ENCODE peak calls at places on chromosomes 3 and 15, in nine cellular contexts. S is stomach, F is HepG2, T is H54, P is uterus, M is GM12891, B is IMR-90, O is A549, R is HCT116. E is an unnamed sample.

GRCh38 chr3:45779746-45780735 is 16.3 kb downstream of the SLC6A20 start:
- DNase-seq in O (no peak), R (no peak), F (no peak), P (no peak), S (peak; percentile 32), T (no peak), M (no peak), B (no peak), E (no peak)

GRCh38 chr15:22839046-22839705 is 710 bp downstream of the NIPA2 start:
- DNase-seq in F (no peak), P (no peak), S (no peak), R (no peak), B (no peak), M (no peak), O (no peak), T (no peak), E (peak; percentile 56)

GRCh38 chr15:67373971-67374370 is 119.4 kb downstream of the IQCH start:
- DNase-seq in T (no peak), F (no peak), P (no peak), M (no peak), B (no peak), S (no peak), R (no peak), O (no peak), E (no peak)

GRCh38 chr3:138916824-138917223 is 30.1 kb downstream of the FOXL2 start:
- DNase-seq in R (no peak), M (no peak), O (no peak), T (peak; percentile 50), B (no peak), F (no peak), P (no peak), S (peak; percentile 87), E (no peak)

GRCh38 chr15:21261396-21261964 is 178.8 kb downstream of the POTEB3 start:
- DNase-seq in M (no peak), B (no peak), P (peak; percentile 19), S (no peak), R (no peak), F (no peak), O (peak; percentile 0), T (no peak), E (no peak)

GRCh38 chr3:117165611-117166051 is 456.1 kb downstream of the TUSC7 start:
- DNase-seq in T (no peak), P (no peak), R (no peak), F (no peak), M (no peak), B (peak; percentile 56), S (no peak), O (peak; percentile 2), E (no peak)

GRCh38 chr3:71652786-71653419 is 69.4 kb upstream of the FOXP1 start:
- DNase-seq in O (peak; percentile 38), S (peak; percentile 65), F (peak; percentile 50), R (peak; percentile 4), B (peak; percentile 72), M (no peak), P (no peak), T (peak; percentile 28), E (peak; percentile 37)

GRCh38 chr3:47523310-47524073 is 10.0 kb upstream of the ELP6 start:
- DNase-seq in O (no peak), R (no peak), P (no peak), T (no peak), F (no peak), B (no peak), M (no peak), S (no peak), E (no peak)

GRCh38 chr3:11718582-11719405 is 75.1 kb upstream of the VGLL4 start:
- DNase-seq in B (peak; percentile 57), S (peak; percentile 69), T (peak; percentile 68), P (peak; percentile 47), O (peak; percentile 58), M (peak; percentile 32), R (peak; percentile 26), F (peak; percentile 23), E (peak; percentile 32)
- TF ChIP-seq POLR2A in B (no peak), S (no peak), T (peak; percentile 19), P (no peak), O (peak; percentile 27), M (no peak), R (no peak), F (no peak), E (no peak)

DNA sequence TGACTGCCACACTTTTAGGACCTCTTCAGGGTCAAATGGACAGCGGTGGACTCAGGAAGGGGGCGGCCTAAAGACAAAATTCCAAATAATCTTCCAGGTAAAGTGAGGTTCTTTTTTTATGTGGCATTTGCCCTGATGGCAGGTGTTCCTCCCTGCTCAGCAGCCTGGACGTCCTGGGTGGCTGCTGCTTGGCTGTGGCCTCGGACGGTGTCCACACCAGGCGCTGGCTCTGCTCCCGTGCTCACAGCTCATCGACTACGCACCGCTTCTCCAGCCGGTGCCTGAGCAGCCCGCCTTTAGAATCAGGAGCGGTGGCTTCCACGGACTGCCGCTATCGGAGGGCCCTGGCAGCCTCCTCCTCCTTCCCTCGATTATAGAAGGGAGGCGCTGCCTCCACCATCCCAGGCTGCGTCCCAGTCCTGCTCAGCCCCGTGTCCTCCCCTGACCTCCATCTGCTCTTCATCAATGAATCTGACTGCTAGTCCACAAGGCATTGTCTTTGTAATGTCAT is 41.9 kb downstream of the PCSK6 start:
- DNase-seq in M (no peak), R (no peak), S (peak; percentile 21), P (no peak), F (no peak), B (no peak), T (no peak), O (no peak), E (no peak)
- TF ChIP-seq POLR2A in M (no peak), R (no peak), S (no peak), P (no peak), F (no peak), B (no peak), T (no peak), O (no peak), E (no peak)

GRCh38 chr15:95995375-95996168 is 334.9 kb upstream of the NR2F2 start:
- DNase-seq in S (no peak), O (no peak), P (no peak), T (no peak), R (no peak), M (no peak), F (no peak), B (peak; percentile 47), E (no peak)

GRCh38 chr15:95996494-95996893 is 334.0 kb upstream of the NR2F2 start:
- DNase-seq in R (no peak), P (no peak), T (no peak), B (no peak), S (no peak), M (no peak), O (no peak), F (no peak), E (no peak)

GRCh38 chr15:95990833-95991232 is 339.7 kb upstream of the NR2F2 start:
- DNase-seq in S (no peak), R (no peak), P (no peak), B (no peak), F (no peak), O (no peak), T (no peak), M (no peak), E (no peak)

GRCh38 chr15:95998935-95999334 is 331.6 kb upstream of the NR2F2 start:
- DNase-seq in S (no peak), F (no peak), M (no peak), O (no peak), T (no peak), R (no peak), B (no peak), P (no peak), E (no peak)

GRCh38 chr15:95994418-95994817 is 336.1 kb upstream of the NR2F2 start:
- DNase-seq in T (peak; percentile 4), R (no peak), S (no peak), O (no peak), B (peak; percentile 82), F (no peak), M (no peak), P (no peak), E (no peak)
- TF ChIP-seq POLR2A in T (no peak), R (no peak), S (no peak), O (no peak), B (no peak), F (no peak), M (no peak), P (no peak), E (no peak)

DNA sequence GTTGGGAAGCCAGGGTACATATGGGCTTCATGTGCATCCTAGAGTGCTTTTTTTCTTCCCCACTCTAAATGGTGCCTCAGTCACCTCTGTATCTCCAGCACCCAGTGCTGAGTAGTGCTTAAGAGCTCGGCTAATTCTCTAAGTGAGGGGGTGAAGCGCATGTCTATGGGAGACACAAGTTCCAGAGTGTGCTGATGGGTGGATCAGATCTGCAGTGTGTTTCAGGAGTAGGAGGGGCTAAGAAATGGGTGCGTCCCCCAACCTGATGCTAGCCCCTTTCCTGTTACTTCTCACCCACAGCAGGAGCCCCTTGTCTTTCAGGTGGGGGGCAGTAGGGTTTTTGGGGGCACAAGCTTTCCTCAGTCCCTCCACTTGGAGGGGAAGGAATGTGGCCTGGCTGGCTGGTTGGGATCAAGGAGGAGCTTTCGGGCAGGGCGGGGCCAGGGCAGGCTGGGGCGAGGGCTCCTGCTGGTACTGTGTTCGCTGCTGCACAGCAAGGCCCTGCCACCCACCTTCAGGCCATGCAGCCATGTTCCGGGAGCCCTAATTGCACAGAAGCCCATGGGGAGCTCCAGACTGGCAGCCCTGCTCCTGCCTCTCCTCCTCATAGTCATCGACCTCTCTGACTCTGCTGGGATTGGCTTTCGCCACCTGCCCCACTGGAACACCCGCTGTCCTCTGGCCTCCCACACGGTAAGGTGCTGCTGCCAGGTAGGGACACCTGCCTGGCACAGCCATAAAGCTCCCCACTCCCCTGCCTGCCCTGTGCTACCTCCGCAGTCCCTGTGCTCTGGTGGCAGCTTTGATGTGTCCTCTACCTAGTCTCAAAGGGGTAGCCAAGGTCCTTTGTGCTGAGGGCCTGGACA is at the start of gene IL17RE:
- DNase-seq in O (no peak), T (no peak), R (no peak), M (no peak), F (peak; percentile 41), S (peak; percentile 80), P (no peak), B (no peak), E (peak; percentile 31)
- TF ChIP-seq POLR2A in O (no peak), T (no peak), R (no peak), M (no peak), F (peak; percentile 75), S (peak; percentile 21), P (no peak), B (no peak), E (no peak)

DNA sequence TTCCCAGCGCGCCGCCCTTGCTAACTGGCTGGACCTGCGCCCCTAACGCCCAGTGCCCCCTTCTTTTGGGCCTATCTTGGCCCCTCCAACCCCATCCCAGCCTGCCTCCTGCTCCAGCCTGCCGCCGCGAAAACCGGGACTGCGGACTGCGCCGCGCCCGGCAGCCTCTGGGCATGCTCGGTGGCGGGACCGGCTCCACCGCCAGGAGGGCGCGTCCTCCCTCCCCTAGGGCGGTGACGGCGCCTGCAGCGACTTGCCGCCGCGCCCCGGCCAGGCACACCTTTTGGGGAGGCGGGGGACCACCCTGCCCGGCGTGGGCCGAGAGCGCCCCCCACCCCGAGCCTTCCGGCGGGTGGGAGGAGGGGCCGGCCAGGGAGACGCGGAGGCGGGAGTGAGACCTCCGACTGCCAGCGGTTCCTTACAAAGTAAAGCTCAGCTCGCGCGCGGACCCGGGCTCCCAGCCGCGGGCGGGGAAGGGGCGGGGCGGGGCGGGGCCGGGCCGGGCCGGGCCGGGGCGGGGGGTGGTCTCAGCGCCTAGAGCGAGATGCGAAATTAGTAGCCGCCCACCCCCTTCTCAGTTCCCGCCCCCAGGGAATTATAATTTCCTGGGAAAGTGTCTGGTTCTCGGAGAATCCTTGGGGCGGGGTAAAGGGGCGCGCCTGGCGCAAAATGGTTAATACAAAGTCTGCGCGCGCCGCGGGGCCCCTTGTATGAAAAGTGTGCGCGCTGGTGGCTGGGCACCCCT is 225.0 kb upstream of the IL12A start:
- DNase-seq in F (no peak), S (peak; percentile 62), B (peak; percentile 84), M (peak; percentile 73), T (peak; percentile 67), R (peak; percentile 71), P (peak; percentile 80), O (peak; percentile 88), E (peak; percentile 21)
- TF ChIP-seq POLR2A in F (no peak), S (peak; percentile 38), B (peak; percentile 74), M (no peak), T (peak; percentile 69), R (peak; percentile 84), P (peak; percentile 83), O (peak; percentile 81), E (no peak)

E was measured in erythroblast.